ENCODE peak calls at places on chromosomes 4 and X, in five cellular contexts. T, Y, P, U and O are unnamed samples.

GRCh38 chr4:103370336-103370735 is 172.2 kb upstream of the CENPE start:
- DNase-seq in T (no peak), Y (no peak), P (no peak), U (no peak), O (no peak)

GRCh38 chr4:3745886-3746656 is 20.1 kb upstream of the ADRA2C start:
- DNase-seq in T (no peak), Y (no peak), P (no peak), U (no peak), O (no peak)

GRCh38 chrX:68947882-68948605 is 119.2 kb downstream of the EFNB1 start:
- DNase-seq in T (peak), Y (no peak), P (no peak), U (no peak), O (no peak)

GRCh38 chr4:66330125-66330524 is 659.8 kb upstream of the EPHA5 start:
- DNase-seq in T (no peak), Y (no peak), P (no peak), U (no peak), O (no peak)

GRCh38 chr4:879730-880079 is 52.4 kb downstream of the GAK start:
- DNase-seq in T (no peak), Y (no peak), P (no peak), U (no peak), O (no peak)

GRCh38 chrX:148441387-148441786 is 59.0 kb upstream of the AFF2 start:
- DNase-seq in T (no peak), Y (no peak), P (no peak), U (no peak), O (no peak)

GRCh38 chrX:129634541-129634940 is 20.2 kb downstream of the APLN start:
- DNase-seq in T (no peak), Y (no peak), P (no peak), U (no peak), O (no peak)

GRCh38 chrX:31449064-31449463 is 377.2 kb upstream of the FTHL17 start:
- DNase-seq in T (no peak), Y (no peak), P (no peak), U (no peak), O (no peak)

GRCh38 chr4:53651142-53651720 is 59.9 kb upstream of the LNX1 start:
- DNase-seq in T (no peak), Y (no peak), P (no peak), U (no peak), O (no peak)

GRCh38 chr4:2812600-2812932 is 19.7 kb downstream of the SH3BP2 start:
- DNase-seq in T (no peak), Y (no peak), P (no peak), U (no peak), O (peak)

GRCh38 chr4:161952382-161952781 is 211.4 kb downstream of the FSTL5 start:
- DNase-seq in T (no peak), Y (peak), P (no peak), U (no peak), O (no peak)

GRCh38 chr4:188016754-188017153 is 21.2 kb downstream of the ZFP42 start:
- DNase-seq in T (no peak), Y (no peak), P (no peak), U (no peak), O (no peak)

GRCh38 chr4:146638801-146639351 is at the start of gene POU4F2:
- DNase-seq in T (no peak), Y (no peak), P (no peak), U (no peak), O (peak)

GRCh38 chr4:174714393-174715211 is 114.4 kb downstream of the GLRA3 start:
- DNase-seq in T (no peak), Y (peak), P (peak), U (peak), O (peak)

GRCh38 chrX:9341305-9342201 is 123.3 kb upstream of the TBL1X start:
- DNase-seq in T (peak), Y (no peak), P (no peak), U (no peak), O (peak)

GRCh38 chr4:88792268-88792781 is 94.7 kb upstream of the NAP1L5 start:
- DNase-seq in T (no peak), Y (no peak), P (peak), U (peak), O (no peak)

GRCh38 chrX:119391279-119391678 is 7.9 kb upstream of the SLC25A43 start:
- DNase-seq in T (no peak), Y (no peak), P (peak), U (no peak), O (no peak)

GRCh38 chr4:48681856-48682255 is 98.2 kb downstream of the FRYL start:
- DNase-seq in T (no peak), Y (no peak), P (peak), U (no peak), O (peak)

GRCh38 chrX:104310084-104310483 is 55.4 kb upstream of the ESX1 start:
- DNase-seq in T (no peak), Y (no peak), P (peak), U (no peak), O (no peak)

GRCh38 chr4:9927317-9928007 is 93.8 kb downstream of the SLC2A9 start:
- DNase-seq in T (no peak), Y (no peak), P (no peak), U (no peak), O (no peak)

GRCh38 chrX:75963774-75964173 is 178.7 kb upstream of the MAGEE2 start:
- DNase-seq in T (no peak), Y (no peak), P (no peak), U (no peak), O (no peak)

GRCh38 chr4:120819816-120820437 is 102.6 kb downstream of the PRDM5 start:
- DNase-seq in T (no peak), Y (no peak), P (no peak), U (no peak), O (no peak)

GRCh38 chr4:139324620-139325019 is 22.3 kb upstream of the NDUFC1 start:
- DNase-seq in T (no peak), Y (no peak), P (no peak), U (no peak), O (no peak)

GRCh38 chrX:2710041-2710471 is 19.0 kb downstream of the CD99 start:
- DNase-seq in T (peak), Y (no peak), P (peak), U (no peak), O (no peak)

GRCh38 chr4:13907255-13907751 is 279.8 kb upstream of the BOD1L1 start:
- DNase-seq in T (no peak), Y (no peak), P (peak), U (peak), O (no peak)

GRCh38 chr4:65046496-65047101 is 623.7 kb downstream of the EPHA5 start:
- DNase-seq in T (no peak), Y (peak), P (peak), U (no peak), O (no peak)

GRCh38 chr4:11416071-11416766 is 12.5 kb downstream of the HS3ST1 start:
- DNase-seq in T (no peak), Y (no peak), P (no peak), U (no peak), O (no peak)

GRCh38 chrX:47802589-47802988 is 34.1 kb upstream of the ZNF81 start:
- DNase-seq in T (no peak), Y (peak), P (peak), U (no peak), O (no peak)

GRCh38 chr4:155846929-155847328 is 19.1 kb downstream of the ASIC5 start:
- DNase-seq in T (no peak), Y (no peak), P (no peak), U (no peak), O (no peak)

GRCh38 chr4:8725845-8726244 is 133.3 kb downstream of the CPZ start:
- DNase-seq in T (peak), Y (no peak), P (no peak), U (no peak), O (no peak)

GRCh38 chr4:143653031-143653430 is 47.4 kb downstream of the FREM3 start:
- DNase-seq in T (no peak), Y (no peak), P (no peak), U (no peak), O (no peak)

GRCh38 chr4:122285285-122285684 is 93.5 kb upstream of the ADAD1 start:
- DNase-seq in T (no peak), Y (no peak), P (peak), U (no peak), O (no peak)

GRCh38 chr4:123870283-123870876 is 473.8 kb downstream of the SPRY1 start:
- DNase-seq in T (no peak), Y (no peak), P (no peak), U (no peak), O (no peak)

GRCh38 chrX:15310117-15310516 is 5.3 kb downstream of the ASB11 start:
- DNase-seq in T (no peak), Y (peak), P (no peak), U (no peak), O (no peak)

GRCh38 chrX:67524950-67525691 is 18.7 kb upstream of the AR start:
- DNase-seq in T (no peak), Y (no peak), P (no peak), U (no peak), O (no peak)

GRCh38 chrX:106220177-106220576 is 52.1 kb downstream of the PWWP3B start:
- DNase-seq in T (no peak), Y (no peak), P (no peak), U (no peak), O (no peak)

GRCh38 chr4:11585506-11585905 is 156.8 kb upstream of the HS3ST1 start:
- DNase-seq in T (no peak), Y (no peak), P (peak), U (no peak), O (no peak)

GRCh38 chr4:55554453-55555030 is 7.8 kb upstream of the CLOCK start:
- DNase-seq in T (no peak), Y (no peak), P (no peak), U (no peak), O (peak)

GRCh38 chrX:47540754-47541538 is 20.1 kb upstream of the ARAF start:
- DNase-seq in T (no peak), Y (peak), P (peak), U (peak), O (peak)

DNA sequence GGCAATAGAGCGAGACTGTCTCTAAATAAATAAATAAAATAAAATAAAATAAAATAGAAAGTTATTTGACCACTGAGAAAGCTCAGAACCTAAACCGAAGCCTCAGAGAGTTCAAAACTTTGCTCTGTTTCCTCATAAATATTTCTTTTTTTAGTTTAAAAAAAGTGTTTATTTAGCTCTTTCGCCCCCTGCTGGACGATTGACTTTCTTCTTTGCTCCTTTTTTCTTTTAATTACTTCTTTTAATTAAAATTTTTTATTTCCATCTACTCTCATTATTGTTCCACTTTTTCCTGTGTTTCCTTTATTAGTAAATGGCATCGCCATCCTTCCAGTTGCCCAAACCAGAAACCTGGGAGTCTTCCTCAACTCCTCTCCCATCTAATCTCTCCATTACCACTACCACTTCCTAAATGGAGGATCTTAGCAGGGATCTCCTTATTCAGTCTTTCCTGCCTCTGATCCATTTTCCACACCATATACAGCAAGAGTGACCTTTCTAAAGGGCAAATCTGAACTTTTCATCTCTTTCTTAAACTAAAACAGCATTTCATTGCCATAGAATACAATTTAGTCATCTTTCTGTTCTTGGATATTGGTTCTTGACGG is 728 bp upstream of the IL13RA2 start:
- DNase-seq in T (no peak), Y (no peak), P (no peak), U (no peak), O (no peak)
- TF ChIP-seq CTCF in T (no peak), Y (no peak), P (peak), U (no peak), O (no peak)

DNA sequence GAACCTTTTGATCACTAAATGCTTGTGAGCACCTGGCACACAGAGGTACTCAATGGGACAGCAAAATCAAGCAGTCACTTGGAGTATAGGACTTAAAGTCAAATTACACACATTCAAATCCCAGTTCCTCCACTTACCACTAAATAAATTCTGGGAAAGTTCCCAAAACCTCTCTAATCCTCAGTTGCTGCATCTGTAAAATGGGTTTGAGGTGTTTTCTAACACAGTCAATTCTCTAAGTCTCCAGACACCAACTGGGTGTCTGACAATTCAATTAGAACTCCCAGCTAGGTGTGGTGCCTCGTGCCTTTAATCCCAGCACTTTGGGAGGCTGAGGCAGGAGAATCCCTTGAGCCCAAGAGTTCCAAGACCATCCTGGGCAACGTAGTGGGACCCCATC is 19.0 kb downstream of the QDPR start:
- DNase-seq in T (no peak), Y (no peak), P (no peak), U (no peak), O (no peak)
- TF ChIP-seq CTCF in T (no peak), Y (no peak), P (no peak), U (no peak), O (no peak)

GRCh38 chrX:24306430-24306829 is 7.4 kb downstream of the SUPT20HL2 start:
- DNase-seq in T (no peak), Y (no peak), P (no peak), U (no peak), O (no peak)
- TF ChIP-seq CTCF in T (no peak), Y (no peak), P (no peak), U (no peak), O (no peak)

GRCh38 chr4:36414248-36414647 is 132.8 kb downstream of the DTHD1 start:
- DNase-seq in T (no peak), Y (peak), P (no peak), U (no peak), O (peak)
- TF ChIP-seq CTCF in T (no peak), Y (peak), P (peak), U (no peak), O (peak)

DNA sequence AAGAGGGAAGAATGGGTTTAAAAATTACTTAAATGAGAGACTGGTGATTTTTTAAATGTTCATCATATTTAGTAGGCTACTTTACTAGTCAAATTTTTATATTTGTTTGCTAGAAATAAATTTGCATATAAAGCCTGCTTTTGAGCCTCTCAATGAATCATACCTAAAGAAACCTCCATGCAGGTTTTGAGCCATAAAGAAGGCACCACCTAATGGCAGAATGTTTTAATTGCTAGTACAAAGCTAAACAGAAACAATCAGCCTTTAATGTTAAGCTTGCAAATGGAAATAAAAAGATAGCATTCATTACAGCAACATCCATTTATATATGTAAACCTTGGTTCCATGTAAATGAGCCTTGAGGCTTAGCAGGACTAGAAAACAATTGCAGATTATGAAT is 989.7 kb downstream of the CCSER1 start:
- DNase-seq in T (no peak), Y (no peak), P (peak), U (no peak), O (no peak)
- TF ChIP-seq CTCF in T (no peak), Y (peak), P (peak), U (no peak), O (no peak)

DNA sequence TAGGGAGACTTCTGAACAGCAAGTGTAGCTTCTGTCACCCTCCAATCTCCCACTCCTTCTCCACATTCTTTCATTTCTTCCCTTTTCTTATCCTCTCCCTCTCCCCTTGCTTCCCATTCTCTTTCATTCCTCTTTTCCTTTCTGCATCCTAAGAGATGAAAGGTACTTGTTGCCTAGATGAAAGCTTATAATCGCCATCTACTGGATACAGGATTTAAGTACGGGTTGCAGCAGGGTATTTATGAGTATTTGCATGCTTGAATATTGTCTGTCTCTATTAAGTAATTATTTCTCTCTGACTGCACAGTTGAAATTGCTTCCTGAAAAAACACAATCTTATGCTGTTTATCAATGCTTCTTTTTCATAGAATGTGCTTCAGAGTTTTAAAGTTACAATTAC is 174.0 kb upstream of the TENT5D start:
- DNase-seq in T (no peak), Y (no peak), P (no peak), U (no peak), O (no peak)
- TF ChIP-seq CTCF in T (no peak), Y (peak), P (peak), U (no peak), O (no peak)

DNA sequence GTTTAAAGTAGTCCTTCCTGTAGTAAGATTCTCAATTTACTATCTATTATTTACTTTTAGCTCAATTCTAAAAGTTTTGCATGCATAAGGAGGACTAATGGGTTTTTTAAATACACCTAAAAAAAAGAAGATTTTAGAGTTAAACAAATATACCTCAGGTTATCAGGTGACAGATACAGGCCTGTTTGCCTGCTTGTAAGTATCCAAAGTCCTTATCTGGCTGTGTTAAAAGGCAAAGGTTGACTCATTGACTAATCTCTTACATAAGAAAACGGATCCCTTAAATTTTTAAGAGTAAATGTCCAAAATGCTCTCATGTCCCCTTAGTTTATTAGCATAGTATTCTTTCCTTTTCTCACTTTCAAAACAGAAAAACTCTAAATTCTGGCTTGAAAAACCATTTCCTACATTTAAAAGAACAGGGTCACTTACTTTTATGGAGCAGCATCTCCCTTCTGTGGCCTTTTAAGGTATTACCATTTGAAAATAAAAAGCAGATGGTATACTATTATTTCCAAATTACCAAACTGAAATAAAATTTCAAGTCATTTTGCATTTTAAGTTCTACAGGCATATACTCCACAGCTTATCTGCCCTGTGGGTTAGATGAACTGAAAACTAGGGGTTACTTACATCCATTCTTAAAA is 4.5 kb downstream of the CBR4 start:
- DNase-seq in T (no peak), Y (no peak), P (no peak), U (no peak), O (no peak)
- TF ChIP-seq CTCF in T (no peak), Y (peak), P (peak), U (peak), O (no peak)

DNA sequence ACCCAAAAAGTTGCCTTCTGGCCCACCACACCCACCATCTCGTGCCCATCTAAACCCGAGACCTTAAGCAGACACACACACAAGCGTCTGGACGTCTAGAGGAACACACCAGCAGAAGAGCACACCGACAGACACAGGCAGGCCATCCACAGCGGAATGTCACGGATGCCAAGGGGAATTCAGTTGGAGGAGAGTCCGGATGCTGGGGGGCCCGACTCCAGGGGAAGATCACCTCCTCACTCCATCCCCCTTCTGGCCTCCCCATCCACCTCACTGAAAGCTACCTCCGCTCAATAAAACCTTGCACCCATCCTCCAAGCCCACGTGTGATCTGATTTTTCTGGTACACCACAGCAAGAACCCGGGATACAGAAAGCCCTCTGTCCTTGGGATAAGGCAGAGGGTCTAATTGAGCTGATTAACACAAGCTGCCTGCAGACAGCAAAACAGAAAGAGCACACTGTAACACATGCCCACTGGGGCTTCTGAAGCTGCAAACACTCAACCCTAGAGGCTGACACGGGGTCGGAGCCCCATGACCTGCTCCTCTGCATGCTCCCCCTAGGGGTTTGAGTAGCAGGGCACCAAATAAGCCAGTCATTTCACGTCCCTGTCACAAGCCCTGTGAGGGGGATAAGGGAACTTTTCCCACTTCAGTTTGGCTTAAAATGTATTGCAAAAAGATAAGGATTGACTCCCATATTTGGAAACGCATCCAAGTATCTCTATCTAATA is 339.6 kb upstream of the PCDH10 start:
- DNase-seq in T (no peak), Y (no peak), P (no peak), U (no peak), O (no peak)
- TF ChIP-seq CTCF in T (no peak), Y (no peak), P (no peak), U (no peak), O (no peak)

GRCh38 chrX:154981116-154981411 is 41.5 kb downstream of the F8 start:
- DNase-seq in T (no peak), Y (no peak), P (no peak), U (no peak), O (no peak)
- TF ChIP-seq CTCF in T (no peak), Y (no peak), P (no peak), U (no peak), O (no peak)